ENCODE peak calls at places on chromosomes 7 and 10, in seven cellular contexts. One of them, this sample, is unnamed.

GRCh38 chr10:118751272-118751671 is 3.5 kb downstream of the CACUL1 start:
- DNase-seq in skeletal muscle cell: no peak
- DNase-seq in T follicular helper cell: no peak
- DNase-seq in H54: no peak
- DNase-seq in HT1080: no peak
- DNase-seq in Caco-2: no peak
- DNase-seq in stimulated activated CD4-positive, alpha-beta T cell treated with anti-CD3 and anti-CD28 coated beads, Interleukin-1b, Interleukin-23, amount 100 ng/mL, for 4 hours: no peak
- DNase-seq in this sample: no peak

GRCh38 chr10:117537436-117537903 is 5.1 kb upstream of the EMX2 start:
- DNase-seq in skeletal muscle cell: no peak
- DNase-seq in stimulated activated CD4-positive, alpha-beta T cell treated with anti-CD3 and anti-CD28 coated beads, Interleukin-1b, Interleukin-23, amount 100 ng/mL, for 4 hours: no peak
- DNase-seq in H54: no peak
- DNase-seq in T follicular helper cell: no peak
- DNase-seq in HT1080: no peak
- DNase-seq in Caco-2: peak; percentile 39
- DNase-seq in this sample: no peak

GRCh38 chr7:63043657-63044543 is 954.7 kb upstream of the ZNF722 start:
- DNase-seq in HT1080: no peak
- DNase-seq in Caco-2: no peak
- DNase-seq in stimulated activated CD4-positive, alpha-beta T cell treated with anti-CD3 and anti-CD28 coated beads, Interleukin-1b, Interleukin-23, amount 100 ng/mL, for 4 hours: no peak
- DNase-seq in H54: no peak
- DNase-seq in skeletal muscle cell: no peak
- DNase-seq in T follicular helper cell: no peak
- DNase-seq in this sample: no peak

GRCh38 chr10:27446091-27446918 is 57.8 kb upstream of the RAB18 start:
- DNase-seq in stimulated activated CD4-positive, alpha-beta T cell treated with anti-CD3 and anti-CD28 coated beads, Interleukin-1b, Interleukin-23, amount 100 ng/mL, for 4 hours: no peak
- DNase-seq in T follicular helper cell: no peak
- DNase-seq in skeletal muscle cell: peak; percentile 5
- DNase-seq in Caco-2: peak; percentile 34
- DNase-seq in HT1080: peak; percentile 34
- DNase-seq in H54: no peak
- DNase-seq in this sample: no peak

GRCh38 chr7:30247546-30248386 is 36.6 kb upstream of the ZNRF2 start:
- DNase-seq in H54: no peak
- DNase-seq in HT1080: no peak
- DNase-seq in Caco-2: no peak
- DNase-seq in stimulated activated CD4-positive, alpha-beta T cell treated with anti-CD3 and anti-CD28 coated beads, Interleukin-1b, Interleukin-23, amount 100 ng/mL, for 4 hours: no peak
- DNase-seq in skeletal muscle cell: no peak
- DNase-seq in T follicular helper cell: no peak
- DNase-seq in this sample: no peak

GRCh38 chr10:128868481-128868880 is 598.6 kb upstream of the MGMT start:
- DNase-seq in HT1080: no peak
- DNase-seq in skeletal muscle cell: no peak
- DNase-seq in T follicular helper cell: no peak
- DNase-seq in Caco-2: no peak
- DNase-seq in H54: no peak
- DNase-seq in stimulated activated CD4-positive, alpha-beta T cell treated with anti-CD3 and anti-CD28 coated beads, Interleukin-1b, Interleukin-23, amount 100 ng/mL, for 4 hours: no peak
- DNase-seq in this sample: no peak

GRCh38 chr7:96973986-96974385 is 31.4 kb upstream of the DLX6 start:
- DNase-seq in skeletal muscle cell: no peak
- DNase-seq in HT1080: peak; percentile 36
- DNase-seq in H54: peak; percentile 40
- DNase-seq in T follicular helper cell: no peak
- DNase-seq in stimulated activated CD4-positive, alpha-beta T cell treated with anti-CD3 and anti-CD28 coated beads, Interleukin-1b, Interleukin-23, amount 100 ng/mL, for 4 hours: no peak
- DNase-seq in Caco-2: no peak
- DNase-seq in this sample: no peak

GRCh38 chr7:22426463-22427121 is 69.6 kb upstream of the RAPGEF5 start:
- DNase-seq in H54: no peak
- DNase-seq in skeletal muscle cell: no peak
- DNase-seq in stimulated activated CD4-positive, alpha-beta T cell treated with anti-CD3 and anti-CD28 coated beads, Interleukin-1b, Interleukin-23, amount 100 ng/mL, for 4 hours: no peak
- DNase-seq in Caco-2: no peak
- DNase-seq in T follicular helper cell: no peak
- DNase-seq in HT1080: no peak
- DNase-seq in this sample: no peak

GRCh38 chr10:126186746-126187145 is 201.5 kb downstream of the ADAM12 start:
- DNase-seq in T follicular helper cell: no peak
- DNase-seq in stimulated activated CD4-positive, alpha-beta T cell treated with anti-CD3 and anti-CD28 coated beads, Interleukin-1b, Interleukin-23, amount 100 ng/mL, for 4 hours: no peak
- DNase-seq in Caco-2: no peak
- DNase-seq in H54: no peak
- DNase-seq in skeletal muscle cell: no peak
- DNase-seq in HT1080: peak; percentile 50
- DNase-seq in this sample: no peak

GRCh38 chr10:35420044-35420443 is 83.7 kb downstream of the CCNY start:
- DNase-seq in skeletal muscle cell: no peak
- DNase-seq in HT1080: peak; percentile 32
- DNase-seq in Caco-2: no peak
- DNase-seq in H54: no peak
- DNase-seq in stimulated activated CD4-positive, alpha-beta T cell treated with anti-CD3 and anti-CD28 coated beads, Interleukin-1b, Interleukin-23, amount 100 ng/mL, for 4 hours: no peak
- DNase-seq in T follicular helper cell: no peak
- DNase-seq in this sample: no peak

GRCh38 chr7:149321978-149322541 is 60.1 kb downstream of the ZNF783 start:
- DNase-seq in HT1080: peak; percentile 24
- DNase-seq in H54: no peak
- DNase-seq in T follicular helper cell: no peak
- DNase-seq in Caco-2: no peak
- DNase-seq in stimulated activated CD4-positive, alpha-beta T cell treated with anti-CD3 and anti-CD28 coated beads, Interleukin-1b, Interleukin-23, amount 100 ng/mL, for 4 hours: no peak
- DNase-seq in skeletal muscle cell: no peak
- DNase-seq in this sample: no peak

GRCh38 chr10:123783296-123783695 is 108.3 kb downstream of the CPXM2 start:
- DNase-seq in Caco-2: no peak
- DNase-seq in H54: no peak
- DNase-seq in T follicular helper cell: no peak
- DNase-seq in skeletal muscle cell: no peak
- DNase-seq in HT1080: no peak
- DNase-seq in stimulated activated CD4-positive, alpha-beta T cell treated with anti-CD3 and anti-CD28 coated beads, Interleukin-1b, Interleukin-23, amount 100 ng/mL, for 4 hours: no peak
- DNase-seq in this sample: no peak